ENCODE peak calls at places on chromosomes 7 and 10, in six cellular contexts. P is hepatocyte, C is tibial nerve, N is AG04450, F is posterior vena cava, K is HCEC 1CT. L is an unnamed sample.

GRCh38 chr10:24952701-24953349 is 419 bp upstream of the PRTFDC1 start:
- DNase-seq in P (peak), C (peak), N (no peak), F (peak), K (peak), L (peak)

GRCh38 chr10:72109619-72110215 is 21.4 kb upstream of the SPOCK2 start:
- DNase-seq in P (no peak), C (no peak), N (no peak), F (no peak), K (no peak), L (no peak)

GRCh38 chr7:42186181-42186580 is 50.8 kb downstream of the GLI3 start:
- DNase-seq in P (no peak), C (no peak), N (no peak), F (no peak), K (no peak), L (no peak)

GRCh38 chr10:26697922-26698608 is 564 bp downstream of the PDSS1 start:
- DNase-seq in P (no peak), C (no peak), N (no peak), F (no peak), K (no peak), L (no peak)

GRCh38 chr7:106767498-106768323 is 97.4 kb upstream of the PIK3CG start:
- DNase-seq in P (no peak), C (no peak), N (peak), F (no peak), K (peak), L (no peak)

GRCh38 chr10:90167174-90168064 is 466.0 kb downstream of the KIF20B start:
- DNase-seq in P (no peak), C (no peak), N (no peak), F (no peak), K (peak), L (no peak)

GRCh38 chr10:85916192-85916747 is 450.3 kb downstream of the GRID1 start:
- DNase-seq in P (no peak), C (peak), N (no peak), F (no peak), K (no peak), L (no peak)

GRCh38 chr7:158124671-158125079 is 462.9 kb downstream of the PTPRN2 start:
- DNase-seq in P (no peak), C (no peak), N (no peak), F (peak), K (no peak), L (peak)

GRCh38 chr10:69123306-69123746 is 652 bp upstream of the VPS26A start:
- DNase-seq in P (peak), C (peak), N (peak), F (no peak), K (peak), L (peak)

GRCh38 chr7:1856966-1857441 is 186.9 kb downstream of the ELFN1 start:
- DNase-seq in P (no peak), C (no peak), N (no peak), F (peak), K (no peak), L (peak)

GRCh38 chr10:86970152-86970886 is 2.0 kb downstream of the ADIRF start:
- DNase-seq in P (peak), C (peak), N (no peak), F (peak), K (peak), L (peak)

GRCh38 chr7:111362660-111363059 is 199.6 kb downstream of the IMMP2L start:
- DNase-seq in P (no peak), C (no peak), N (no peak), F (no peak), K (peak), L (no peak)

GRCh38 chr7:109178342-109178741 is 608.7 kb downstream of the DNAJB9 start:
- DNase-seq in P (no peak), C (no peak), N (no peak), F (no peak), K (no peak), L (no peak)

GRCh38 chr10:33950216-33950615 is 615.7 kb upstream of the NRP1 start:
- DNase-seq in P (no peak), C (no peak), N (no peak), F (no peak), K (no peak), L (no peak)

GRCh38 chr7:85521108-85521694 is 334.3 kb upstream of the SEMA3D start:
- DNase-seq in P (no peak), C (no peak), N (peak), F (no peak), K (no peak), L (no peak)

GRCh38 chr10:133277993-133278576 is 1.4 kb upstream of the ADAM8 start:
- DNase-seq in P (no peak), C (no peak), N (no peak), F (no peak), K (no peak), L (no peak)

GRCh38 chr7:153389261-153389660 is 629.7 kb downstream of the ACTR3B start:
- DNase-seq in P (no peak), C (no peak), N (no peak), F (no peak), K (no peak), L (no peak)

GRCh38 chr7:17659126-17659525 is 281.2 kb downstream of the SNX13 start:
- DNase-seq in P (no peak), C (no peak), N (no peak), F (no peak), K (no peak), L (no peak)

GRCh38 chr7:98927125-98927524 is 48.8 kb downstream of the TRRAP start:
- DNase-seq in P (no peak), C (no peak), N (no peak), F (no peak), K (no peak), L (no peak)

GRCh38 chr10:65911431-65911830 is 1014.4 kb upstream of the LRRTM3 start:
- DNase-seq in P (no peak), C (no peak), N (no peak), F (no peak), K (no peak), L (no peak)

GRCh38 chr7:43461349-43462024 is 121.4 kb upstream of the STK17A start:
- DNase-seq in P (no peak), C (no peak), N (no peak), F (no peak), K (no peak), L (no peak)